ENCODE peak calls at places on chromosomes 13 and 19, in nine cellular contexts. One of them, this sample, is unnamed.

GRCh38 chr13:28753208-28753892 is 34.6 kb upstream of the SLC46A3 start:
- DNase-seq in LHCN-M2: peak
- DNase-seq in H54: peak
- DNase-seq in activated T-helper 2 cell treated with anti-CD3 and anti-CD28 coated beads, Interferon-gamma antibody, Interleukin-2, Interleukin-4, amounts not matched to agents 10 μg/mL and 5 μg/mL and 100 μg/mL, durations not matched to agents 14 hours and 24 hours and 36 hours: no peak
- DNase-seq in A549: peak
- DNase-seq in activated naive CD4-positive, alpha-beta T cell treated with anti-CD3 and anti-CD28 coated beads, Interleukin-2, amount 50 U/mL, for 16 hours: no peak
- DNase-seq in T-helper 1 cell: no peak
- DNase-seq in stimulated activated CD8-positive, alpha-beta memory T cell treated with anti-CD3 and anti-CD28 coated beads, Interleukin-2, amount 100 ng/mL, for 48 hours: no peak
- DNase-seq in retinal pigment epithelial cell: peak
- DNase-seq in this sample: peak

GRCh38 chr19:2034729-2035589 is 16.1 kb downstream of the MKNK2 start:
- DNase-seq in LHCN-M2: peak
- DNase-seq in H54: no peak
- DNase-seq in activated T-helper 2 cell treated with anti-CD3 and anti-CD28 coated beads, Interferon-gamma antibody, Interleukin-2, Interleukin-4, amounts not matched to agents 10 μg/mL and 5 μg/mL and 100 μg/mL, durations not matched to agents 14 hours and 24 hours and 36 hours: peak
- DNase-seq in A549: peak
- DNase-seq in activated naive CD4-positive, alpha-beta T cell treated with anti-CD3 and anti-CD28 coated beads, Interleukin-2, amount 50 U/mL, for 16 hours: peak
- DNase-seq in T-helper 1 cell: peak
- DNase-seq in stimulated activated CD8-positive, alpha-beta memory T cell treated with anti-CD3 and anti-CD28 coated beads, Interleukin-2, amount 100 ng/mL, for 48 hours: no peak
- DNase-seq in retinal pigment epithelial cell: no peak
- DNase-seq in this sample: no peak

GRCh38 chr13:64928704-64929499 is 2301.2 kb downstream of the PCDH9 start:
- DNase-seq in LHCN-M2: peak
- DNase-seq in H54: peak
- DNase-seq in activated T-helper 2 cell treated with anti-CD3 and anti-CD28 coated beads, Interferon-gamma antibody, Interleukin-2, Interleukin-4, amounts not matched to agents 10 μg/mL and 5 μg/mL and 100 μg/mL, durations not matched to agents 14 hours and 24 hours and 36 hours: no peak
- DNase-seq in A549: peak
- DNase-seq in activated naive CD4-positive, alpha-beta T cell treated with anti-CD3 and anti-CD28 coated beads, Interleukin-2, amount 50 U/mL, for 16 hours: no peak
- DNase-seq in T-helper 1 cell: no peak
- DNase-seq in stimulated activated CD8-positive, alpha-beta memory T cell treated with anti-CD3 and anti-CD28 coated beads, Interleukin-2, amount 100 ng/mL, for 48 hours: no peak
- DNase-seq in retinal pigment epithelial cell: no peak
- DNase-seq in this sample: peak

GRCh38 chr19:50705422-50706019 is 14.1 kb downstream of the SHANK1 start:
- DNase-seq in LHCN-M2: peak
- DNase-seq in H54: peak
- DNase-seq in activated T-helper 2 cell treated with anti-CD3 and anti-CD28 coated beads, Interferon-gamma antibody, Interleukin-2, Interleukin-4, amounts not matched to agents 10 μg/mL and 5 μg/mL and 100 μg/mL, durations not matched to agents 14 hours and 24 hours and 36 hours: no peak
- DNase-seq in A549: peak
- DNase-seq in activated naive CD4-positive, alpha-beta T cell treated with anti-CD3 and anti-CD28 coated beads, Interleukin-2, amount 50 U/mL, for 16 hours: peak
- DNase-seq in T-helper 1 cell: no peak
- DNase-seq in stimulated activated CD8-positive, alpha-beta memory T cell treated with anti-CD3 and anti-CD28 coated beads, Interleukin-2, amount 100 ng/mL, for 48 hours: no peak
- DNase-seq in retinal pigment epithelial cell: peak
- DNase-seq in this sample: no peak

GRCh38 chr19:9793051-9793591 is 24.6 kb upstream of the ZNF846 start:
- DNase-seq in LHCN-M2: no peak
- DNase-seq in H54: no peak
- DNase-seq in activated T-helper 2 cell treated with anti-CD3 and anti-CD28 coated beads, Interferon-gamma antibody, Interleukin-2, Interleukin-4, amounts not matched to agents 10 μg/mL and 5 μg/mL and 100 μg/mL, durations not matched to agents 14 hours and 24 hours and 36 hours: no peak
- DNase-seq in A549: peak
- DNase-seq in activated naive CD4-positive, alpha-beta T cell treated with anti-CD3 and anti-CD28 coated beads, Interleukin-2, amount 50 U/mL, for 16 hours: peak
- DNase-seq in T-helper 1 cell: peak
- DNase-seq in stimulated activated CD8-positive, alpha-beta memory T cell treated with anti-CD3 and anti-CD28 coated beads, Interleukin-2, amount 100 ng/mL, for 48 hours: peak
- DNase-seq in retinal pigment epithelial cell: no peak
- DNase-seq in this sample: peak

GRCh38 chr13:43094901-43095300 is 71.5 kb downstream of the DNAJC15 start:
- DNase-seq in LHCN-M2: peak
- DNase-seq in H54: no peak
- DNase-seq in activated T-helper 2 cell treated with anti-CD3 and anti-CD28 coated beads, Interferon-gamma antibody, Interleukin-2, Interleukin-4, amounts not matched to agents 10 μg/mL and 5 μg/mL and 100 μg/mL, durations not matched to agents 14 hours and 24 hours and 36 hours: no peak
- DNase-seq in A549: no peak
- DNase-seq in activated naive CD4-positive, alpha-beta T cell treated with anti-CD3 and anti-CD28 coated beads, Interleukin-2, amount 50 U/mL, for 16 hours: no peak
- DNase-seq in T-helper 1 cell: no peak
- DNase-seq in stimulated activated CD8-positive, alpha-beta memory T cell treated with anti-CD3 and anti-CD28 coated beads, Interleukin-2, amount 100 ng/mL, for 48 hours: no peak
- DNase-seq in retinal pigment epithelial cell: no peak
- DNase-seq in this sample: no peak

GRCh38 chr13:74575729-74576125 is 441.5 kb upstream of the KLF12 start:
- DNase-seq in LHCN-M2: peak
- DNase-seq in H54: peak
- DNase-seq in activated T-helper 2 cell treated with anti-CD3 and anti-CD28 coated beads, Interferon-gamma antibody, Interleukin-2, Interleukin-4, amounts not matched to agents 10 μg/mL and 5 μg/mL and 100 μg/mL, durations not matched to agents 14 hours and 24 hours and 36 hours: peak
- DNase-seq in A549: peak
- DNase-seq in activated naive CD4-positive, alpha-beta T cell treated with anti-CD3 and anti-CD28 coated beads, Interleukin-2, amount 50 U/mL, for 16 hours: peak
- DNase-seq in T-helper 1 cell: peak
- DNase-seq in stimulated activated CD8-positive, alpha-beta memory T cell treated with anti-CD3 and anti-CD28 coated beads, Interleukin-2, amount 100 ng/mL, for 48 hours: peak
- DNase-seq in retinal pigment epithelial cell: no peak
- DNase-seq in this sample: no peak

GRCh38 chr19:15015946-15016542 is 33.2 kb upstream of the CASP14 start:
- DNase-seq in LHCN-M2: peak
- DNase-seq in H54: peak
- DNase-seq in activated T-helper 2 cell treated with anti-CD3 and anti-CD28 coated beads, Interferon-gamma antibody, Interleukin-2, Interleukin-4, amounts not matched to agents 10 μg/mL and 5 μg/mL and 100 μg/mL, durations not matched to agents 14 hours and 24 hours and 36 hours: no peak
- DNase-seq in A549: no peak
- DNase-seq in activated naive CD4-positive, alpha-beta T cell treated with anti-CD3 and anti-CD28 coated beads, Interleukin-2, amount 50 U/mL, for 16 hours: no peak
- DNase-seq in T-helper 1 cell: no peak
- DNase-seq in stimulated activated CD8-positive, alpha-beta memory T cell treated with anti-CD3 and anti-CD28 coated beads, Interleukin-2, amount 100 ng/mL, for 48 hours: no peak
- DNase-seq in retinal pigment epithelial cell: no peak
- DNase-seq in this sample: no peak

GRCh38 chr13:112893570-112894422 is 75.2 kb upstream of the MCF2L start:
- DNase-seq in LHCN-M2: no peak
- DNase-seq in H54: peak
- DNase-seq in activated T-helper 2 cell treated with anti-CD3 and anti-CD28 coated beads, Interferon-gamma antibody, Interleukin-2, Interleukin-4, amounts not matched to agents 10 μg/mL and 5 μg/mL and 100 μg/mL, durations not matched to agents 14 hours and 24 hours and 36 hours: no peak
- DNase-seq in A549: no peak
- DNase-seq in activated naive CD4-positive, alpha-beta T cell treated with anti-CD3 and anti-CD28 coated beads, Interleukin-2, amount 50 U/mL, for 16 hours: peak
- DNase-seq in T-helper 1 cell: no peak
- DNase-seq in stimulated activated CD8-positive, alpha-beta memory T cell treated with anti-CD3 and anti-CD28 coated beads, Interleukin-2, amount 100 ng/mL, for 48 hours: no peak
- DNase-seq in retinal pigment epithelial cell: peak
- DNase-seq in this sample: no peak

GRCh38 chr13:95355491-95355890 is 54.2 kb upstream of the ABCC4 start:
- DNase-seq in LHCN-M2: peak
- DNase-seq in H54: peak
- DNase-seq in activated T-helper 2 cell treated with anti-CD3 and anti-CD28 coated beads, Interferon-gamma antibody, Interleukin-2, Interleukin-4, amounts not matched to agents 10 μg/mL and 5 μg/mL and 100 μg/mL, durations not matched to agents 14 hours and 24 hours and 36 hours: no peak
- DNase-seq in A549: no peak
- DNase-seq in activated naive CD4-positive, alpha-beta T cell treated with anti-CD3 and anti-CD28 coated beads, Interleukin-2, amount 50 U/mL, for 16 hours: no peak
- DNase-seq in T-helper 1 cell: no peak
- DNase-seq in stimulated activated CD8-positive, alpha-beta memory T cell treated with anti-CD3 and anti-CD28 coated beads, Interleukin-2, amount 100 ng/mL, for 48 hours: no peak
- DNase-seq in retinal pigment epithelial cell: no peak
- DNase-seq in this sample: peak

GRCh38 chr13:84810781-84811180 is 928.5 kb upstream of the SLITRK1 start:
- DNase-seq in LHCN-M2: no peak
- DNase-seq in H54: no peak
- DNase-seq in activated T-helper 2 cell treated with anti-CD3 and anti-CD28 coated beads, Interferon-gamma antibody, Interleukin-2, Interleukin-4, amounts not matched to agents 10 μg/mL and 5 μg/mL and 100 μg/mL, durations not matched to agents 14 hours and 24 hours and 36 hours: no peak
- DNase-seq in A549: no peak
- DNase-seq in activated naive CD4-positive, alpha-beta T cell treated with anti-CD3 and anti-CD28 coated beads, Interleukin-2, amount 50 U/mL, for 16 hours: no peak
- DNase-seq in T-helper 1 cell: no peak
- DNase-seq in stimulated activated CD8-positive, alpha-beta memory T cell treated with anti-CD3 and anti-CD28 coated beads, Interleukin-2, amount 100 ng/mL, for 48 hours: no peak
- DNase-seq in retinal pigment epithelial cell: no peak
- DNase-seq in this sample: no peak

GRCh38 chr19:51159656-51160055 is 17.6 kb downstream of the SIGLEC7 start:
- DNase-seq in LHCN-M2: no peak
- DNase-seq in H54: no peak
- DNase-seq in activated T-helper 2 cell treated with anti-CD3 and anti-CD28 coated beads, Interferon-gamma antibody, Interleukin-2, Interleukin-4, amounts not matched to agents 10 μg/mL and 5 μg/mL and 100 μg/mL, durations not matched to agents 14 hours and 24 hours and 36 hours: no peak
- DNase-seq in A549: no peak
- DNase-seq in activated naive CD4-positive, alpha-beta T cell treated with anti-CD3 and anti-CD28 coated beads, Interleukin-2, amount 50 U/mL, for 16 hours: no peak
- DNase-seq in T-helper 1 cell: no peak
- DNase-seq in stimulated activated CD8-positive, alpha-beta memory T cell treated with anti-CD3 and anti-CD28 coated beads, Interleukin-2, amount 100 ng/mL, for 48 hours: no peak
- DNase-seq in retinal pigment epithelial cell: no peak
- DNase-seq in this sample: no peak

GRCh38 chr13:75384881-75385707 is 96.9 kb downstream of the TBC1D4 start:
- DNase-seq in LHCN-M2: no peak
- DNase-seq in H54: no peak
- DNase-seq in activated T-helper 2 cell treated with anti-CD3 and anti-CD28 coated beads, Interferon-gamma antibody, Interleukin-2, Interleukin-4, amounts not matched to agents 10 μg/mL and 5 μg/mL and 100 μg/mL, durations not matched to agents 14 hours and 24 hours and 36 hours: no peak
- DNase-seq in A549: no peak
- DNase-seq in activated naive CD4-positive, alpha-beta T cell treated with anti-CD3 and anti-CD28 coated beads, Interleukin-2, amount 50 U/mL, for 16 hours: no peak
- DNase-seq in T-helper 1 cell: no peak
- DNase-seq in stimulated activated CD8-positive, alpha-beta memory T cell treated with anti-CD3 and anti-CD28 coated beads, Interleukin-2, amount 100 ng/mL, for 48 hours: no peak
- DNase-seq in retinal pigment epithelial cell: no peak
- DNase-seq in this sample: no peak

GRCh38 chr13:49308104-49308875 is 60.6 kb downstream of the CDADC1 start:
- DNase-seq in LHCN-M2: no peak
- DNase-seq in H54: no peak
- DNase-seq in activated T-helper 2 cell treated with anti-CD3 and anti-CD28 coated beads, Interferon-gamma antibody, Interleukin-2, Interleukin-4, amounts not matched to agents 10 μg/mL and 5 μg/mL and 100 μg/mL, durations not matched to agents 14 hours and 24 hours and 36 hours: no peak
- DNase-seq in A549: no peak
- DNase-seq in activated naive CD4-positive, alpha-beta T cell treated with anti-CD3 and anti-CD28 coated beads, Interleukin-2, amount 50 U/mL, for 16 hours: no peak
- DNase-seq in T-helper 1 cell: no peak
- DNase-seq in stimulated activated CD8-positive, alpha-beta memory T cell treated with anti-CD3 and anti-CD28 coated beads, Interleukin-2, amount 100 ng/mL, for 48 hours: no peak
- DNase-seq in retinal pigment epithelial cell: no peak
- DNase-seq in this sample: no peak

GRCh38 chr19:16161848-16162247 is 11.5 kb downstream of the CIB3 start:
- DNase-seq in LHCN-M2: peak
- DNase-seq in H54: no peak
- DNase-seq in activated T-helper 2 cell treated with anti-CD3 and anti-CD28 coated beads, Interferon-gamma antibody, Interleukin-2, Interleukin-4, amounts not matched to agents 10 μg/mL and 5 μg/mL and 100 μg/mL, durations not matched to agents 14 hours and 24 hours and 36 hours: no peak
- DNase-seq in A549: peak
- DNase-seq in activated naive CD4-positive, alpha-beta T cell treated with anti-CD3 and anti-CD28 coated beads, Interleukin-2, amount 50 U/mL, for 16 hours: no peak
- DNase-seq in T-helper 1 cell: no peak
- DNase-seq in stimulated activated CD8-positive, alpha-beta memory T cell treated with anti-CD3 and anti-CD28 coated beads, Interleukin-2, amount 100 ng/mL, for 48 hours: no peak
- DNase-seq in retinal pigment epithelial cell: no peak
- DNase-seq in this sample: peak

GRCh38 chr13:110006304-110006703 is 219.9 kb upstream of the IRS2 start:
- DNase-seq in LHCN-M2: peak
- DNase-seq in H54: no peak
- DNase-seq in activated T-helper 2 cell treated with anti-CD3 and anti-CD28 coated beads, Interferon-gamma antibody, Interleukin-2, Interleukin-4, amounts not matched to agents 10 μg/mL and 5 μg/mL and 100 μg/mL, durations not matched to agents 14 hours and 24 hours and 36 hours: no peak
- DNase-seq in A549: peak
- DNase-seq in activated naive CD4-positive, alpha-beta T cell treated with anti-CD3 and anti-CD28 coated beads, Interleukin-2, amount 50 U/mL, for 16 hours: no peak
- DNase-seq in T-helper 1 cell: no peak
- DNase-seq in stimulated activated CD8-positive, alpha-beta memory T cell treated with anti-CD3 and anti-CD28 coated beads, Interleukin-2, amount 100 ng/mL, for 48 hours: no peak
- DNase-seq in retinal pigment epithelial cell: no peak
- DNase-seq in this sample: no peak

GRCh38 chr13:30679483-30680330 is 55.6 kb upstream of the ALOX5AP start:
- DNase-seq in LHCN-M2: peak
- DNase-seq in H54: no peak
- DNase-seq in activated T-helper 2 cell treated with anti-CD3 and anti-CD28 coated beads, Interferon-gamma antibody, Interleukin-2, Interleukin-4, amounts not matched to agents 10 μg/mL and 5 μg/mL and 100 μg/mL, durations not matched to agents 14 hours and 24 hours and 36 hours: peak
- DNase-seq in A549: peak
- DNase-seq in activated naive CD4-positive, alpha-beta T cell treated with anti-CD3 and anti-CD28 coated beads, Interleukin-2, amount 50 U/mL, for 16 hours: no peak
- DNase-seq in T-helper 1 cell: no peak
- DNase-seq in stimulated activated CD8-positive, alpha-beta memory T cell treated with anti-CD3 and anti-CD28 coated beads, Interleukin-2, amount 100 ng/mL, for 48 hours: no peak
- DNase-seq in retinal pigment epithelial cell: no peak
- DNase-seq in this sample: peak

GRCh38 chr13:79490326-79490725 is 9.4 kb downstream of the NDFIP2 start:
- DNase-seq in LHCN-M2: no peak
- DNase-seq in H54: no peak
- DNase-seq in activated T-helper 2 cell treated with anti-CD3 and anti-CD28 coated beads, Interferon-gamma antibody, Interleukin-2, Interleukin-4, amounts not matched to agents 10 μg/mL and 5 μg/mL and 100 μg/mL, durations not matched to agents 14 hours and 24 hours and 36 hours: no peak
- DNase-seq in A549: no peak
- DNase-seq in activated naive CD4-positive, alpha-beta T cell treated with anti-CD3 and anti-CD28 coated beads, Interleukin-2, amount 50 U/mL, for 16 hours: no peak
- DNase-seq in T-helper 1 cell: no peak
- DNase-seq in stimulated activated CD8-positive, alpha-beta memory T cell treated with anti-CD3 and anti-CD28 coated beads, Interleukin-2, amount 100 ng/mL, for 48 hours: no peak
- DNase-seq in retinal pigment epithelial cell: no peak
- DNase-seq in this sample: no peak

GRCh38 chr19:21484631-21485030 is 20.8 kb upstream of the ZNF429 start:
- DNase-seq in LHCN-M2: no peak
- DNase-seq in H54: no peak
- DNase-seq in activated T-helper 2 cell treated with anti-CD3 and anti-CD28 coated beads, Interferon-gamma antibody, Interleukin-2, Interleukin-4, amounts not matched to agents 10 μg/mL and 5 μg/mL and 100 μg/mL, durations not matched to agents 14 hours and 24 hours and 36 hours: no peak
- DNase-seq in A549: no peak
- DNase-seq in activated naive CD4-positive, alpha-beta T cell treated with anti-CD3 and anti-CD28 coated beads, Interleukin-2, amount 50 U/mL, for 16 hours: no peak
- DNase-seq in T-helper 1 cell: no peak
- DNase-seq in stimulated activated CD8-positive, alpha-beta memory T cell treated with anti-CD3 and anti-CD28 coated beads, Interleukin-2, amount 100 ng/mL, for 48 hours: no peak
- DNase-seq in retinal pigment epithelial cell: no peak
- DNase-seq in this sample: no peak